ENCODE peak calls at places on chromosomes 5 and 9, in seven cellular contexts. G, O, T, B, J, W and X are unnamed samples.

GRCh38 chr5:17799521-17799920 is 165.3 kb downstream of the TAF11L14 start:
- DNase-seq in G (no peak), O (no peak), T (no peak), B (no peak), J (no peak), W (no peak), X (no peak)

GRCh38 chr9:114806571-114806970 is 732 bp upstream of the TNFSF15 start:
- DNase-seq in G (no peak), O (no peak), T (no peak), B (no peak), J (no peak), W (no peak), X (peak; percentile 57)

GRCh38 chr9:98522487-98522886 is 186.2 kb downstream of the GABBR2 start:
- DNase-seq in G (no peak), O (no peak), T (peak; percentile 48), B (no peak), J (no peak), W (no peak), X (no peak)

GRCh38 chr5:134275822-134276221 is 49.9 kb upstream of the PPP2CA start:
- DNase-seq in G (peak; percentile 28), O (no peak), T (no peak), B (no peak), J (no peak), W (no peak), X (no peak)

GRCh38 chr5:39892708-39893107 is 467.9 kb upstream of the DAB2 start:
- DNase-seq in G (no peak), O (no peak), T (peak; percentile 81), B (peak; percentile 33), J (no peak), W (no peak), X (no peak)

GRCh38 chr9:34732478-34732877 is 22.5 kb upstream of the CCL21 start:
- DNase-seq in G (no peak), O (no peak), T (no peak), B (no peak), J (no peak), W (no peak), X (no peak)

GRCh38 chr5:9716838-9717281 is 86.7 kb upstream of the TAS2R1 start:
- DNase-seq in G (no peak), O (no peak), T (peak; percentile 79), B (peak; percentile 43), J (no peak), W (no peak), X (no peak)

GRCh38 chr5:164153469-164154172 is 648.2 kb downstream of the MAT2B start:
- DNase-seq in G (no peak), O (no peak), T (no peak), B (peak; percentile 8), J (no peak), W (no peak), X (no peak)

GRCh38 chr5:68148096-68148495 is 67.5 kb upstream of the PIK3R1 start:
- DNase-seq in G (no peak), O (no peak), T (no peak), B (no peak), J (no peak), W (no peak), X (no peak)

GRCh38 chr9:91583161-91583875 is 159.7 kb upstream of the NFIL3 start:
- DNase-seq in G (no peak), O (no peak), T (no peak), B (no peak), J (no peak), W (no peak), X (no peak)

GRCh38 chr5:136001531-136001930 is 27.3 kb upstream of the TGFBI start:
- DNase-seq in G (peak; percentile 76), O (no peak), T (no peak), B (peak; percentile 75), J (no peak), W (no peak), X (no peak)

GRCh38 chr5:74543162-74543995 is 97.1 kb downstream of the ENC1 start:
- DNase-seq in G (peak; percentile 56), O (no peak), T (peak; percentile 76), B (peak; percentile 74), J (peak; percentile 81), W (no peak), X (peak; percentile 82)